ENCODE peak calls at places on chromosomes 11 and 22, in eight cellular contexts. One of them, this sample, is unnamed.

GRCh38 chr11:17887779-17888178 is 125.1 kb downstream of the SERGEF start:
- DNase-seq in PC-3: no peak
- DNase-seq in tibial nerve: no peak
- DNase-seq in transverse colon: no peak
- DNase-seq in ovary: no peak
- DNase-seq in neural crest cell: no peak
- DNase-seq in CD4-positive, alpha-beta T cell: no peak
- DNase-seq in astrocyte of the spinal cord: no peak
- DNase-seq in this sample: no peak

GRCh38 chr11:120391854-120392253 is 55.6 kb downstream of the ARHGEF12 start:
- DNase-seq in tibial nerve: no peak
- DNase-seq in transverse colon: no peak
- DNase-seq in neural crest cell: no peak
- DNase-seq in ovary: no peak
- DNase-seq in CD4-positive, alpha-beta T cell: no peak
- DNase-seq in astrocyte of the spinal cord: peak
- DNase-seq in PC-3: no peak
- DNase-seq in this sample: no peak

GRCh38 chr11:1401656-1402221 is 12.0 kb downstream of the BRSK2 start:
- DNase-seq in CD4-positive, alpha-beta T cell: peak
- DNase-seq in neural crest cell: peak
- DNase-seq in PC-3: peak
- DNase-seq in tibial nerve: peak
- DNase-seq in astrocyte of the spinal cord: peak
- DNase-seq in ovary: peak
- DNase-seq in transverse colon: peak
- DNase-seq in this sample: no peak

GRCh38 chr22:30655532-30655931 is 12.1 kb downstream of the DUSP18 start:
- DNase-seq in astrocyte of the spinal cord: no peak
- DNase-seq in CD4-positive, alpha-beta T cell: no peak
- DNase-seq in PC-3: no peak
- DNase-seq in transverse colon: no peak
- DNase-seq in ovary: no peak
- DNase-seq in tibial nerve: no peak
- DNase-seq in neural crest cell: no peak
- DNase-seq in this sample: no peak

GRCh38 chr11:1502168-1502955 is 15.8 kb upstream of the MOB2 start:
- DNase-seq in tibial nerve: no peak
- DNase-seq in CD4-positive, alpha-beta T cell: no peak
- DNase-seq in neural crest cell: no peak
- DNase-seq in ovary: no peak
- DNase-seq in astrocyte of the spinal cord: no peak
- DNase-seq in transverse colon: no peak
- DNase-seq in PC-3: no peak
- DNase-seq in this sample: no peak

GRCh38 chr11:134560066-134560465 is 148.0 kb upstream of the B3GAT1 start:
- DNase-seq in ovary: no peak
- DNase-seq in neural crest cell: no peak
- DNase-seq in CD4-positive, alpha-beta T cell: no peak
- DNase-seq in PC-3: no peak
- DNase-seq in tibial nerve: no peak
- DNase-seq in transverse colon: no peak
- DNase-seq in astrocyte of the spinal cord: no peak
- DNase-seq in this sample: no peak

GRCh38 chr11:119523801-119524200 is 100.8 kb upstream of the THY1 start:
- DNase-seq in tibial nerve: no peak
- DNase-seq in ovary: no peak
- DNase-seq in PC-3: no peak
- DNase-seq in astrocyte of the spinal cord: no peak
- DNase-seq in CD4-positive, alpha-beta T cell: no peak
- DNase-seq in neural crest cell: no peak
- DNase-seq in transverse colon: no peak
- DNase-seq in this sample: no peak

GRCh38 chr22:27866136-27867091 is 52.6 kb downstream of the PITPNB start:
- DNase-seq in neural crest cell: no peak
- DNase-seq in astrocyte of the spinal cord: peak
- DNase-seq in PC-3: peak
- DNase-seq in CD4-positive, alpha-beta T cell: no peak
- DNase-seq in tibial nerve: peak
- DNase-seq in transverse colon: no peak
- DNase-seq in ovary: peak
- DNase-seq in this sample: no peak

GRCh38 chr11:95716266-95716665 is 73.3 kb downstream of the FAM76B start:
- DNase-seq in tibial nerve: no peak
- DNase-seq in astrocyte of the spinal cord: peak
- DNase-seq in neural crest cell: no peak
- DNase-seq in PC-3: no peak
- DNase-seq in transverse colon: no peak
- DNase-seq in CD4-positive, alpha-beta T cell: no peak
- DNase-seq in ovary: no peak
- DNase-seq in this sample: no peak

GRCh38 chr22:32858957-32859356 is 57.5 kb downstream of the TIMP3 start:
- DNase-seq in astrocyte of the spinal cord: no peak
- DNase-seq in tibial nerve: no peak
- DNase-seq in ovary: no peak
- DNase-seq in neural crest cell: no peak
- DNase-seq in transverse colon: no peak
- DNase-seq in CD4-positive, alpha-beta T cell: no peak
- DNase-seq in PC-3: no peak
- DNase-seq in this sample: no peak

GRCh38 chr11:7871056-7871455 is 60.0 kb downstream of the OR10A6 start:
- DNase-seq in transverse colon: no peak
- DNase-seq in tibial nerve: no peak
- DNase-seq in neural crest cell: no peak
- DNase-seq in ovary: no peak
- DNase-seq in CD4-positive, alpha-beta T cell: no peak
- DNase-seq in PC-3: no peak
- DNase-seq in astrocyte of the spinal cord: no peak
- DNase-seq in this sample: no peak

GRCh38 chr11:7573193-7573557 is 59.4 kb downstream of the PPFIBP2 start:
- DNase-seq in transverse colon: no peak
- DNase-seq in neural crest cell: no peak
- DNase-seq in astrocyte of the spinal cord: no peak
- DNase-seq in CD4-positive, alpha-beta T cell: no peak
- DNase-seq in ovary: no peak
- DNase-seq in tibial nerve: no peak
- DNase-seq in PC-3: no peak
- DNase-seq in this sample: no peak

GRCh38 chr11:68550485-68550817 is 89.9 kb downstream of the PPP6R3 start:
- DNase-seq in neural crest cell: no peak
- DNase-seq in astrocyte of the spinal cord: no peak
- DNase-seq in transverse colon: no peak
- DNase-seq in tibial nerve: no peak
- DNase-seq in PC-3: no peak
- DNase-seq in ovary: no peak
- DNase-seq in CD4-positive, alpha-beta T cell: no peak
- DNase-seq in this sample: no peak

GRCh38 chr11:2569731-2570210 is 125.0 kb downstream of the KCNQ1 start:
- DNase-seq in neural crest cell: no peak
- DNase-seq in transverse colon: no peak
- DNase-seq in astrocyte of the spinal cord: no peak
- DNase-seq in ovary: no peak
- DNase-seq in PC-3: no peak
- DNase-seq in CD4-positive, alpha-beta T cell: no peak
- DNase-seq in tibial nerve: no peak
- DNase-seq in this sample: no peak

GRCh38 chr11:123641495-123641840 is 13.0 kb downstream of the SCN3B start:
- DNase-seq in PC-3: no peak
- DNase-seq in astrocyte of the spinal cord: no peak
- DNase-seq in neural crest cell: no peak
- DNase-seq in tibial nerve: no peak
- DNase-seq in transverse colon: no peak
- DNase-seq in CD4-positive, alpha-beta T cell: no peak
- DNase-seq in ovary: no peak
- DNase-seq in this sample: no peak

GRCh38 chr11:64905516-64906313 is 11.3 kb downstream of the ATG2A start:
- DNase-seq in CD4-positive, alpha-beta T cell: no peak
- DNase-seq in neural crest cell: no peak
- DNase-seq in ovary: no peak
- DNase-seq in astrocyte of the spinal cord: no peak
- DNase-seq in tibial nerve: no peak
- DNase-seq in PC-3: no peak
- DNase-seq in transverse colon: no peak
- DNase-seq in this sample: no peak

GRCh38 chr11:73715551-73715950 is 45.3 kb downstream of the RAB6A start:
- DNase-seq in astrocyte of the spinal cord: no peak
- DNase-seq in CD4-positive, alpha-beta T cell: no peak
- DNase-seq in transverse colon: no peak
- DNase-seq in PC-3: no peak
- DNase-seq in tibial nerve: no peak
- DNase-seq in ovary: no peak
- DNase-seq in neural crest cell: no peak
- DNase-seq in this sample: no peak

GRCh38 chr22:23759566-23759965 is 3.2 kb upstream of the C22orf15 start:
- DNase-seq in CD4-positive, alpha-beta T cell: no peak
- DNase-seq in ovary: no peak
- DNase-seq in tibial nerve: no peak
- DNase-seq in transverse colon: no peak
- DNase-seq in neural crest cell: no peak
- DNase-seq in astrocyte of the spinal cord: no peak
- DNase-seq in PC-3: no peak
- DNase-seq in this sample: no peak

GRCh38 chr22:23764931-23765881 is 2.4 kb downstream of the C22orf15 start:
- DNase-seq in ovary: no peak
- DNase-seq in CD4-positive, alpha-beta T cell: no peak
- DNase-seq in tibial nerve: no peak
- DNase-seq in PC-3: no peak
- DNase-seq in astrocyte of the spinal cord: no peak
- DNase-seq in neural crest cell: no peak
- DNase-seq in transverse colon: no peak
- DNase-seq in this sample: no peak

GRCh38 chr22:23760056-23760455 is 2.7 kb upstream of the C22orf15 start:
- DNase-seq in PC-3: no peak
- DNase-seq in CD4-positive, alpha-beta T cell: no peak
- DNase-seq in tibial nerve: no peak
- DNase-seq in transverse colon: no peak
- DNase-seq in neural crest cell: no peak
- DNase-seq in ovary: no peak
- DNase-seq in astrocyte of the spinal cord: no peak
- DNase-seq in this sample: no peak

GRCh38 chr22:23763579-23764331 is 965 bp downstream of the C22orf15 start:
- DNase-seq in PC-3: no peak
- DNase-seq in tibial nerve: no peak
- DNase-seq in neural crest cell: no peak
- DNase-seq in transverse colon: no peak
- DNase-seq in astrocyte of the spinal cord: no peak
- DNase-seq in ovary: no peak
- DNase-seq in CD4-positive, alpha-beta T cell: peak
- DNase-seq in this sample: no peak

GRCh38 chr22:23762866-23763578 is at the start of gene C22orf15:
- DNase-seq in transverse colon: no peak
- DNase-seq in astrocyte of the spinal cord: peak
- DNase-seq in neural crest cell: no peak
- DNase-seq in ovary: no peak
- DNase-seq in CD4-positive, alpha-beta T cell: no peak
- DNase-seq in PC-3: no peak
- DNase-seq in tibial nerve: no peak
- DNase-seq in this sample: no peak
- TF ChIP-seq CTCF in transverse colon: no peak
- TF ChIP-seq CTCF in astrocyte of the spinal cord: no peak
- TF ChIP-seq CTCF in neural crest cell: no peak
- TF ChIP-seq CTCF in ovary: no peak
- TF ChIP-seq CTCF in CD4-positive, alpha-beta T cell: no peak
- TF ChIP-seq CTCF in PC-3: no peak
- TF ChIP-seq CTCF in tibial nerve: no peak
- TF ChIP-seq CTCF in this sample: no peak

DNA sequence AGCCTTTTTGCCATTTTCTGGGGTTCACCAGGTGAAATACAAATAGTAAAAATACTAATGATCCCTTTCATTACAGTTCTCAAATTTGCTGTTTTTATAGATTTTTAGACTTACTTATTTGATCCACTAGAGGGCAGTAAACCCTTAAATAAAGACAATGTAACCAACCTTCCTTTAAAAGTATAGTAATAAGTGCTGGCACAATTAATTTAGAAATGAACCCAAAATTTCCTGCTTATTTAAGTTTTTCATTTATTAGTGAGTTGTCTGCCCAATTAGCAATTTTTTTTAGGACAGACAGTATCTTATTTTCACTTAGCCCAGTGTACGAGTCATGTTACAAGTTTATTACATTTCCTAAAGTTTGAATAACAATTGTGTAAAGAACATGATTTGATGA is 4.7 kb downstream of the DDIAS start:
- DNase-seq in tibial nerve: no peak
- DNase-seq in CD4-positive, alpha-beta T cell: no peak
- DNase-seq in ovary: no peak
- DNase-seq in astrocyte of the spinal cord: peak
- DNase-seq in neural crest cell: no peak
- DNase-seq in transverse colon: no peak
- DNase-seq in PC-3: peak
- DNase-seq in this sample: no peak
- TF ChIP-seq CTCF in tibial nerve: peak
- TF ChIP-seq CTCF in CD4-positive, alpha-beta T cell: peak
- TF ChIP-seq CTCF in ovary: no peak
- TF ChIP-seq CTCF in astrocyte of the spinal cord: peak
- TF ChIP-seq CTCF in neural crest cell: peak
- TF ChIP-seq CTCF in transverse colon: peak
- TF ChIP-seq CTCF in PC-3: peak
- TF ChIP-seq CTCF in this sample: no peak

GRCh38 chr11:13834463-13834862 is 128.1 kb upstream of the SPON1 start:
- DNase-seq in PC-3: peak
- DNase-seq in neural crest cell: peak
- DNase-seq in CD4-positive, alpha-beta T cell: no peak
- DNase-seq in ovary: no peak
- DNase-seq in tibial nerve: no peak
- DNase-seq in transverse colon: no peak
- DNase-seq in astrocyte of the spinal cord: no peak
- DNase-seq in this sample: no peak
- TF ChIP-seq CTCF in PC-3: peak
- TF ChIP-seq CTCF in neural crest cell: peak
- TF ChIP-seq CTCF in CD4-positive, alpha-beta T cell: no peak
- TF ChIP-seq CTCF in ovary: no peak
- TF ChIP-seq CTCF in tibial nerve: no peak
- TF ChIP-seq CTCF in transverse colon: no peak
- TF ChIP-seq CTCF in astrocyte of the spinal cord: peak
- TF ChIP-seq CTCF in this sample: no peak

GRCh38 chr11:47552581-47553416 is at the start of gene CELF1:
- DNase-seq in tibial nerve: peak
- DNase-seq in CD4-positive, alpha-beta T cell: peak
- DNase-seq in astrocyte of the spinal cord: peak
- DNase-seq in transverse colon: peak
- DNase-seq in PC-3: peak
- DNase-seq in neural crest cell: peak
- DNase-seq in ovary: peak
- DNase-seq in this sample: peak

GRCh38 chr11:47550288-47551052 is 2.5 kb downstream of the CELF1 start:
- DNase-seq in ovary: no peak
- DNase-seq in CD4-positive, alpha-beta T cell: no peak
- DNase-seq in PC-3: no peak
- DNase-seq in neural crest cell: no peak
- DNase-seq in astrocyte of the spinal cord: no peak
- DNase-seq in transverse colon: no peak
- DNase-seq in tibial nerve: no peak
- DNase-seq in this sample: no peak

GRCh38 chr11:47551086-47551485 is 1.8 kb downstream of the CELF1 start:
- DNase-seq in neural crest cell: no peak
- DNase-seq in tibial nerve: no peak
- DNase-seq in transverse colon: no peak
- DNase-seq in ovary: no peak
- DNase-seq in CD4-positive, alpha-beta T cell: no peak
- DNase-seq in astrocyte of the spinal cord: no peak
- DNase-seq in PC-3: peak
- DNase-seq in this sample: no peak

GRCh38 chr11:47553417-47553746 is 450 bp upstream of the CELF1 start:
- DNase-seq in CD4-positive, alpha-beta T cell: no peak
- DNase-seq in neural crest cell: no peak
- DNase-seq in tibial nerve: peak
- DNase-seq in ovary: no peak
- DNase-seq in astrocyte of the spinal cord: no peak
- DNase-seq in PC-3: no peak
- DNase-seq in transverse colon: no peak
- DNase-seq in this sample: no peak

GRCh38 chr11:47552086-47552580 is 799 bp downstream of the CELF1 start:
- DNase-seq in tibial nerve: no peak
- DNase-seq in CD4-positive, alpha-beta T cell: no peak
- DNase-seq in neural crest cell: peak
- DNase-seq in PC-3: peak
- DNase-seq in transverse colon: no peak
- DNase-seq in ovary: no peak
- DNase-seq in astrocyte of the spinal cord: peak
- DNase-seq in this sample: no peak
- TF ChIP-seq CTCF in tibial nerve: no peak
- TF ChIP-seq CTCF in CD4-positive, alpha-beta T cell: no peak
- TF ChIP-seq CTCF in neural crest cell: no peak
- TF ChIP-seq CTCF in PC-3: no peak
- TF ChIP-seq CTCF in transverse colon: no peak
- TF ChIP-seq CTCF in ovary: no peak
- TF ChIP-seq CTCF in astrocyte of the spinal cord: no peak
- TF ChIP-seq CTCF in this sample: no peak